ENCODE peak calls at places on chromosomes 5 and 9, in four cellular contexts. M is astrocyte of the spinal cord, D is fibroblast of pulmonary artery, I is neuronal stem cell. W is an unnamed sample.

GRCh38 chr9:119968837-119969707 is 599.8 kb upstream of the BRINP1 start:
- DNase-seq in M (peak), I (peak), D (peak), W (peak)

GRCh38 chr5:64671678-64672077 is 18.6 kb upstream of the SHISAL2B start:
- DNase-seq in M (no peak), I (no peak), D (no peak), W (no peak)

GRCh38 chr5:178332096-178332780 is 99.6 kb upstream of the PHYKPL start:
- DNase-seq in M (no peak), D (no peak), I (no peak), W (no peak)

GRCh38 chr5:98458004-98458403 is 315.5 kb upstream of the RGMB start:
- DNase-seq in M (peak), D (peak), I (no peak), W (peak)

GRCh38 chr5:1806974-1807373 is 5.8 kb downstream of the NDUFS6 start:
- DNase-seq in D (no peak), M (no peak), I (no peak), W (no peak)

GRCh38 chr5:10219068-10219467 is 30.6 kb downstream of the ATPSCKMT start:
- DNase-seq in M (no peak), I (no peak), D (no peak), W (no peak)

GRCh38 chr5:17305964-17306725 is 88.7 kb downstream of the BASP1 start:
- DNase-seq in M (peak), I (no peak), D (peak), W (peak)

GRCh38 chr5:169048568-169049125 is 252.3 kb downstream of the SLIT3 start:
- DNase-seq in I (no peak), M (no peak), D (no peak), W (peak)

GRCh38 chr5:39072915-39073758 is 1.1 kb downstream of the RICTOR start:
- DNase-seq in D (peak), I (peak), M (peak), W (peak)

GRCh38 chr9:26951794-26952193 is 4.4 kb upstream of the IFT74 start:
- DNase-seq in I (no peak), M (no peak), D (no peak), W (no peak)

GRCh38 chr5:27038476-27038875 is at the start of gene CDH9:
- DNase-seq in D (no peak), I (no peak), M (peak), W (no peak)
- H3K4me3 ChIP-seq in D (peak), I (peak), M (peak), W (no peak)

GRCh38 chr9:110155744-110156143 is 52.2 kb downstream of the C9orf152 start:
- DNase-seq in D (no peak), I (no peak), M (no peak), W (no peak)
- H3K4me3 ChIP-seq in D (no peak), I (no peak), M (no peak), W (no peak)

GRCh38 chr9:131627846-131628820 is 82.8 kb downstream of the PRRT1B start:
- DNase-seq in D (peak), I (no peak), M (peak), W (no peak)
- H3K4me3 ChIP-seq in D (no peak), I (no peak), M (no peak), W (no peak)

GRCh38 chr5:28810751-28811136 is 1772.4 kb upstream of the CDH9 start:
- DNase-seq in M (no peak), I (no peak), D (no peak), W (no peak)
- H3K4me3 ChIP-seq in M (no peak), I (no peak), D (no peak), W (no peak)